ENCODE peak calls at places on chromosomes 3 and 15, in ten cellular contexts. Y is body of pancreas, S is cardiac fibroblast, Z is hepatocyte, T is AG09309, K is foreskin fibroblast, L is GM12865, R is HepG2, W is brain microvascular endothelial cell, B is foreskin keratinocyte. A is an unnamed sample.

GRCh38 chr3:136929984-136930671 is 27.7 kb upstream of the IL20RB start:
- DNase-seq in Y (peak; percentile 59), S (peak; percentile 68), Z (peak; percentile 35), T (no peak), K (no peak), L (no peak), R (no peak), W (no peak), B (no peak), A (no peak)

GRCh38 chr3:186964071-186964470 is 33.7 kb downstream of the ST6GAL1 start:
- DNase-seq in Y (no peak), S (no peak), Z (no peak), T (no peak), K (no peak), L (no peak), R (no peak), W (no peak), B (no peak), A (no peak)

GRCh38 chr3:148990211-148990610 is 1.1 kb upstream of the GYG1 start:
- DNase-seq in Y (no peak), S (no peak), Z (no peak), T (no peak), K (no peak), L (peak; percentile 54), R (no peak), W (no peak), B (no peak), A (peak; percentile 73)

GRCh38 chr15:70362911-70363310 is 265.2 kb upstream of the TLE3 start:
- DNase-seq in Y (peak; percentile 60), S (peak; percentile 66), Z (peak; percentile 69), T (no peak), K (no peak), L (peak; percentile 13), R (peak; percentile 17), W (peak; percentile 35), B (no peak), A (peak; percentile 53)

GRCh38 chr15:73767794-73768501 is 14.8 kb upstream of the INSYN1 start:
- DNase-seq in Y (no peak), S (no peak), Z (no peak), T (no peak), K (no peak), L (no peak), R (no peak), W (no peak), B (no peak), A (no peak)

GRCh38 chr15:60612400-60613048 is 133.6 kb upstream of the ICE2 start:
- DNase-seq in Y (no peak), S (no peak), Z (no peak), T (no peak), K (no peak), L (no peak), R (no peak), W (no peak), B (no peak), A (no peak)

GRCh38 chr15:39959411-39959810 is 25.5 kb downstream of the EIF2AK4 start:
- DNase-seq in Y (no peak), S (peak; percentile 36), Z (no peak), T (no peak), K (no peak), L (no peak), R (no peak), W (no peak), B (no peak), A (no peak)

GRCh38 chr3:56302417-56302816 is 165.8 kb downstream of the ERC2 start:
- DNase-seq in Y (no peak), S (no peak), Z (no peak), T (no peak), K (no peak), L (no peak), R (no peak), W (no peak), B (no peak), A (no peak)

GRCh38 chr3:114435733-114436132 is 141.9 kb downstream of the TIGIT start:
- DNase-seq in Y (no peak), S (no peak), Z (no peak), T (no peak), K (no peak), L (no peak), R (no peak), W (no peak), B (no peak), A (no peak)

GRCh38 chr15:98799461-98799971 is 151.2 kb downstream of the IGF1R start:
- DNase-seq in Y (peak; percentile 43), S (no peak), Z (peak; percentile 41), T (no peak), K (no peak), L (no peak), R (peak; percentile 52), W (no peak), B (no peak), A (no peak)

GRCh38 chr15:70036585-70037343 is 61.0 kb downstream of the TLE3 start:
- DNase-seq in Y (no peak), S (no peak), Z (no peak), T (no peak), K (no peak), L (peak; percentile 96), R (no peak), W (no peak), B (peak; percentile 14), A (peak; percentile 89)

GRCh38 chr15:70752142-70752754 is 11.1 kb downstream of the UACA start:
- DNase-seq in Y (no peak), S (peak; percentile 67), Z (no peak), T (no peak), K (no peak), L (peak; percentile 4), R (no peak), W (no peak), B (no peak), A (no peak)

GRCh38 chr3:191362524-191363090 is 32.3 kb upstream of the UTS2B start:
- DNase-seq in Y (no peak), S (no peak), Z (no peak), T (no peak), K (no peak), L (no peak), R (no peak), W (no peak), B (no peak), A (no peak)

GRCh38 chr3:182979719-182980191 is 583 bp downstream of the DCUN1D1 start:
- DNase-seq in Y (peak; percentile 48), S (peak; percentile 8), Z (peak; percentile 55), T (no peak), K (no peak), L (peak; percentile 38), R (peak; percentile 12), W (no peak), B (no peak), A (peak; percentile 42)

GRCh38 chr15:25866874-25867273 is 3.7 kb upstream of the ATP10A start:
- DNase-seq in Y (no peak), S (no peak), Z (no peak), T (no peak), K (no peak), L (no peak), R (no peak), W (no peak), B (no peak), A (no peak)
- TF ChIP-seq CTCF in Y (no peak), S (no peak), Z (no peak), T (no peak), K (no peak), L (no peak), R (no peak), W (no peak), B (no peak), A (no peak)

GRCh38 chr3:112654979-112655378 is 14.0 kb upstream of the CCDC80 start:
- DNase-seq in Y (no peak), S (no peak), Z (no peak), T (no peak), K (no peak), L (no peak), R (no peak), W (no peak), B (no peak), A (no peak)
- TF ChIP-seq CTCF in Y (no peak), S (peak; percentile 17), Z (no peak), T (peak; percentile 29), K (no peak), L (no peak), R (no peak), W (peak; percentile 41), B (peak; percentile 51), A (no peak)

GRCh38 chr3:130395916-130396315 is 50.4 kb downstream of the COL6A5 start:
- DNase-seq in Y (no peak), S (peak; percentile 39), Z (peak; percentile 43), T (no peak), K (peak; percentile 7), L (no peak), R (peak; percentile 15), W (peak; percentile 88), B (peak; percentile 49), A (no peak)
- TF ChIP-seq CTCF in Y (no peak), S (no peak), Z (no peak), T (no peak), K (no peak), L (no peak), R (no peak), W (no peak), B (no peak), A (no peak)

GRCh38 chr3:161557751-161558150 is 61.1 kb downstream of the OTOL1 start:
- DNase-seq in Y (no peak), S (no peak), Z (no peak), T (no peak), K (no peak), L (no peak), R (no peak), W (no peak), B (no peak), A (no peak)

GRCh38 chr3:161559177-161559998 is 62.8 kb downstream of the OTOL1 start:
- DNase-seq in Y (peak; percentile 5), S (peak; percentile 55), Z (peak; percentile 70), T (no peak), K (peak; percentile 20), L (peak; percentile 45), R (peak; percentile 27), W (peak; percentile 56), B (peak; percentile 12), A (peak; percentile 12)

GRCh38 chr3:161558256-161558655 is 61.6 kb downstream of the OTOL1 start:
- DNase-seq in Y (peak; percentile 26), S (peak; percentile 5), Z (peak; percentile 13), T (no peak), K (no peak), L (no peak), R (no peak), W (no peak), B (no peak), A (no peak)

GRCh38 chr3:161556533-161556932 is 59.9 kb downstream of the OTOL1 start:
- DNase-seq in Y (no peak), S (no peak), Z (no peak), T (no peak), K (no peak), L (no peak), R (no peak), W (no peak), B (no peak), A (no peak)

DNA sequence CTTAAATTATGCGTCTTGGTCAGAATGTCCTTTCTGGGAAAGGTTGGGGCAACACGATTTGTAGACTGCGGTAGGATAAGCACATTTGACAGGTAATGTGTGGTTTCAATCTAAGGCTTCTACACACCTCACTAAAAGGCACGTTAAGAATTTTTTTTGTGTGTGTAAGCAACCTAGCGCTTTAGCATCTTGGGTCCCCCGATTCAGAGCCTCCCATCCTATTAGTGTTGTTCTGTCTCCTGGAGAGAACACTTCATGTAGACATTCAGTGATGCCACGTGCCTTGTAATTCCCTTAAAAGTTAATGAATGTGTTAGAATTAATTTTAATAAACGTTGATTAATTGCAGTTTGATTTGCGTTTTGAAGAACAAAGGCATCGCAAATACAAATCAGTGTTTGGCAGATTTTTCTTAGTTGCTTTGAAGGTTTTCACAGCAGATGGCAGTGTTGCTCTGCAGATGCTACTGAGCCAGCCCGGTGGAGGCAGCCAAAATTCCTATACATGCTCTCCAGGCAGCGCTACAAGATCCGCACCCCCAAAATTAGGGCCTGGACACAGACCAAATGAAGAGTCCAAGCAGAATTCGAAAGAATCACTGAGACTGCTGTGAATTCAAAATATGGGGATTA is 63.5 kb downstream of the OTOL1 start:
- DNase-seq in Y (peak; percentile 23), S (peak; percentile 48), Z (peak; percentile 77), T (no peak), K (peak; percentile 41), L (peak; percentile 36), R (peak; percentile 28), W (peak; percentile 52), B (no peak), A (peak; percentile 5)
- TF ChIP-seq CTCF in Y (peak; percentile 37), S (peak; percentile 67), Z (peak; percentile 84), T (peak; percentile 68), K (peak; percentile 69), L (peak; percentile 34), R (peak; percentile 72), W (peak; percentile 78), B (peak; percentile 64), A (no peak)